ENCODE peak calls at places on chromosomes 7 and 10, in four cellular contexts. Z is endothelial cell of umbilical vein, G is GM23248, D is IMR-90. T is an unnamed sample. For H3K9me3, the result is how much of the 10 kb centered on the place peaks cover.

GRCh38 chr7:101126651-101127459 is at the start of gene SERPINE1:
- DNase-seq in D (peak), Z (peak), G (peak), T (peak)

GRCh38 chr10:78846770-78847169 is 222.0 kb upstream of the ZMIZ1 start:
- DNase-seq in G (no peak), D (no peak), Z (no peak), T (no peak)

GRCh38 chr7:95986136-95986535 is 213.8 kb downstream of the DYNC1I1 start:
- DNase-seq in Z (no peak), D (no peak), G (no peak), T (no peak)

GRCh38 chr7:22875475-22875874 is 52.8 kb upstream of the TOMM7 start:
- DNase-seq in Z (no peak), G (no peak), D (no peak), T (no peak)

GRCh38 chr7:44645696-44646095 is 39.3 kb downstream of the OGDH start:
- DNase-seq in D (no peak), G (no peak), Z (no peak), T (no peak)

GRCh38 chr7:117567781-117568180 is 88.0 kb downstream of the CFTR start:
- DNase-seq in G (no peak), Z (no peak), D (no peak), T (no peak)

GRCh38 chr7:7884855-7885254 is 83.7 kb upstream of the GLCCI1 start:
- DNase-seq in Z (no peak), G (peak), D (peak), T (no peak)

GRCh38 chr7:22109761-22110160 is 164.1 kb upstream of the CDCA7L start:
- DNase-seq in G (peak), Z (no peak), D (peak), T (no peak)

GRCh38 chr10:113856563-113856962 is 2.1 kb downstream of the NHLRC2 start:
- DNase-seq in D (no peak), G (peak), Z (peak), T (no peak)

GRCh38 chr7:132276986-132277716 is 299.1 kb downstream of the PLXNA4 start:
- DNase-seq in Z (no peak), G (peak), D (peak), T (no peak)

GRCh38 chr7:11780267-11780666 is 51.7 kb downstream of the THSD7A start:
- DNase-seq in Z (no peak), D (no peak), G (no peak), T (no peak)

GRCh38 chr7:86598311-86598710 is 45.4 kb upstream of the GRM3 start:
- DNase-seq in Z (no peak), G (no peak), D (no peak), T (no peak)

GRCh38 chr10:79165068-79165467 is 96.3 kb downstream of the ZMIZ1 start:
- DNase-seq in Z (no peak), G (peak), D (no peak), T (no peak)

GRCh38 chr10:132446661-132447445 is 49.9 kb downstream of the PWWP2B start:
- DNase-seq in Z (no peak), G (peak), D (peak), T (peak)

GRCh38 chr10:122252805-122253204 is 18.3 kb upstream of the BTBD16 start:
- DNase-seq in D (no peak), Z (no peak), G (no peak), T (no peak)

GRCh38 chr10:100697070-100697469 is 48.3 kb upstream of the PAX2 start:
- DNase-seq in Z (peak), G (peak), D (peak), T (no peak)

GRCh38 chr7:139355320-139355719 is 4.4 kb upstream of the LUC7L2 start:
- DNase-seq in D (no peak), G (peak), Z (no peak), T (no peak)

GRCh38 chr10:12847361-12847975 is 154.0 kb downstream of the CCDC3 start:
- DNase-seq in D (no peak), Z (no peak), G (no peak), T (no peak)

GRCh38 chr10:108410231-108410630 is 1245.7 kb upstream of the SORCS1 start:
- DNase-seq in D (no peak), G (no peak), Z (no peak), T (no peak)

GRCh38 chr7:70764004-70764691 is 367.8 kb upstream of the GALNT17 start:
- DNase-seq in Z (no peak), G (no peak), D (no peak), T (no peak)

GRCh38 chr7:30148951-30149459 is 14.2 kb downstream of the MTURN start:
- DNase-seq in D (no peak), Z (no peak), G (no peak), T (peak)

GRCh38 chr10:99836711-99837110 is 54.3 kb downstream of the ABCC2 start:
- DNase-seq in G (no peak), Z (no peak), D (no peak), T (no peak)

GRCh38 chr10:17756557-17757208 is 4.7 kb downstream of the TMEM236 start:
- DNase-seq in Z (no peak), D (peak), G (peak), T (peak)

GRCh38 chr7:98191668-98192431 is 19.4 kb upstream of the BHLHA15 start:
- DNase-seq in D (no peak), Z (no peak), G (no peak), T (no peak)

GRCh38 chr10:35606423-35606822 is 1.3 kb downstream of the GJD4 start:
- DNase-seq in Z (no peak), D (peak), G (peak), T (no peak)

GRCh38 chr10:118721005-118721876 is 33.5 kb downstream of the CACUL1 start:
- DNase-seq in D (peak), G (peak), Z (peak), T (peak)

GRCh38 chr10:58371473-58371872 is 13.7 kb upstream of the TFAM start:
- DNase-seq in D (no peak), Z (no peak), G (no peak), T (no peak)

GRCh38 chr10:123009105-123009805 is 449 bp downstream of the ACADSB start:
- DNase-seq in D (no peak), G (peak), Z (peak), T (peak)

GRCh38 chr7:64078699-64078994 is 33.4 kb downstream of the ZNF727 start:
- DNase-seq in G (no peak), D (no peak), Z (no peak), T (no peak)
- H3K9me3 ChIP-seq in G (under half), D (under half), Z (under half), T (under half)

GRCh38 chr7:19114591-19114855 is 2.9 kb downstream of the TWIST1 start:
- DNase-seq in G (peak), Z (no peak), D (peak), T (no peak)
- H2AFZ ChIP-seq in G (no peak), Z (no peak), D (no peak), T (no peak)

DNA sequence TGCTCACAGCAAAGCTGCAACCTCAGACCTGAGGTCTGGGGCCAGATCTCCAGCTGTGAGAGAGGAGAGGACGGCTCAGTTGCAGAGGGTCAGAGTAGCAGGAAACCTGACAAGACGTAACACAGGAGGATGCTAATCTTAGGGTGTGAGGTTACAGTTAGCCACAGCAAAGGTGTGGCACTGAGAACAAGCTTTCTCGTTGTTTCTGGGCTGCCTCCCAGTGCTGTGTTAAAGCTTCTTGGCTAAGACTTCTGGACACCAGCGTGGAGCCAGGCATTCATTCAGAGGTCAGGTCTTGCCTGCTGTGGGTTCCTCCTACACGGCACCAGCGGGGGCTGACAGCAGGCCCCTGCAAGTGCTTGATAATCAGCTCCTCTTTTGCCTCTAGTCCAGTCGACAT is 435.4 kb upstream of the DPP6 start:
- DNase-seq in D (no peak), G (no peak), Z (no peak), T (no peak)
- H3K9me3 ChIP-seq in D (under half), G (under half), Z (under half), T (under half)

GRCh38 chr10:10326119-10326518 is 691.6 kb upstream of the CELF2 start:
- DNase-seq in G (no peak), Z (no peak), D (peak), T (no peak)
- H2AFZ ChIP-seq in G (no peak), Z (no peak), D (no peak), T (no peak)

GRCh38 chr10:38070501-38070900 is 23.6 kb upstream of the ZNF37A start:
- DNase-seq in Z (no peak), D (no peak), G (no peak), T (no peak)
- H3K9me3 ChIP-seq in Z (under half), D (under half), G (under half), T (under half)

GRCh38 chr7:105402221-105403095 is 13.7 kb upstream of the SRPK2 start:
- DNase-seq in D (peak), G (peak), Z (no peak), T (no peak)

GRCh38 chr7:105391429-105391828 is 2.7 kb upstream of the SRPK2 start:
- DNase-seq in Z (no peak), D (no peak), G (no peak), T (no peak)

GRCh38 chr7:105399043-105399725 is 10.5 kb upstream of the SRPK2 start:
- DNase-seq in G (peak), Z (peak), D (peak), T (no peak)

GRCh38 chr7:105396566-105396965 is 7.8 kb upstream of the SRPK2 start:
- DNase-seq in D (no peak), G (no peak), Z (no peak), T (no peak)
- H2AFZ ChIP-seq in D (no peak), G (no peak), Z (no peak), T (no peak)

GRCh38 chr7:27501001-27501400 is 161.7 kb downstream of the HIBADH start:
- DNase-seq in D (no peak), G (no peak), Z (no peak), T (no peak)
- H3K9me3 ChIP-seq in D (under half), G (under half), Z (under half), T (under half)